ENCODE peak calls at places on chromosomes 16 and 17, in four cellular contexts. P, I, N and Z are unnamed samples.

GRCh38 chr17:63700528-63701441 is 860 bp upstream of the LIMD2 start:
- DNase-seq in P (peak), I (peak), N (peak), Z (no peak)

GRCh38 chr17:77231076-77231871 is 90.5 kb downstream of the SEC14L1 start:
- DNase-seq in P (no peak), I (no peak), N (no peak), Z (no peak)

GRCh38 chr17:75077072-75077489 is 10.7 kb upstream of the SLC16A5 start:
- DNase-seq in P (no peak), I (no peak), N (peak), Z (no peak)

GRCh38 chr16:22216191-22216831 is 10.2 kb downstream of the EEF2K start:
- DNase-seq in P (peak), I (peak), N (no peak), Z (no peak)

GRCh38 chr17:19660219-19660870 is 11.8 kb downstream of the ALDH3A2 start:
- DNase-seq in P (no peak), I (no peak), N (no peak), Z (no peak)

GRCh38 chr16:87033021-87033471 is 284.1 kb downstream of the C16orf95 start:
- DNase-seq in P (no peak), I (no peak), N (no peak), Z (no peak)

GRCh38 chr16:88376053-88376834 is 6.5 kb upstream of the ZNF469 start:
- DNase-seq in P (no peak), I (peak), N (peak), Z (no peak)

GRCh38 chr17:29617125-29617480 is 5.6 kb downstream of the CORO6 start:
- DNase-seq in P (peak), I (peak), N (peak), Z (peak)

GRCh38 chr16:1468456-1468855 is 6.4 kb downstream of the CLCN7 start:
- DNase-seq in P (no peak), I (no peak), N (no peak), Z (no peak)

GRCh38 chr17:2782030-2782429 is 14.2 kb upstream of the RAP1GAP2 start:
- DNase-seq in P (no peak), I (peak), N (no peak), Z (no peak)

GRCh38 chr17:71349908-71350600 is 770.8 kb upstream of the SOX9 start:
- DNase-seq in P (no peak), I (no peak), N (no peak), Z (no peak)

GRCh38 chr17:15882058-15882720 is 62.7 kb upstream of the ADORA2B start:
- DNase-seq in P (no peak), I (no peak), N (no peak), Z (no peak)

DNA sequence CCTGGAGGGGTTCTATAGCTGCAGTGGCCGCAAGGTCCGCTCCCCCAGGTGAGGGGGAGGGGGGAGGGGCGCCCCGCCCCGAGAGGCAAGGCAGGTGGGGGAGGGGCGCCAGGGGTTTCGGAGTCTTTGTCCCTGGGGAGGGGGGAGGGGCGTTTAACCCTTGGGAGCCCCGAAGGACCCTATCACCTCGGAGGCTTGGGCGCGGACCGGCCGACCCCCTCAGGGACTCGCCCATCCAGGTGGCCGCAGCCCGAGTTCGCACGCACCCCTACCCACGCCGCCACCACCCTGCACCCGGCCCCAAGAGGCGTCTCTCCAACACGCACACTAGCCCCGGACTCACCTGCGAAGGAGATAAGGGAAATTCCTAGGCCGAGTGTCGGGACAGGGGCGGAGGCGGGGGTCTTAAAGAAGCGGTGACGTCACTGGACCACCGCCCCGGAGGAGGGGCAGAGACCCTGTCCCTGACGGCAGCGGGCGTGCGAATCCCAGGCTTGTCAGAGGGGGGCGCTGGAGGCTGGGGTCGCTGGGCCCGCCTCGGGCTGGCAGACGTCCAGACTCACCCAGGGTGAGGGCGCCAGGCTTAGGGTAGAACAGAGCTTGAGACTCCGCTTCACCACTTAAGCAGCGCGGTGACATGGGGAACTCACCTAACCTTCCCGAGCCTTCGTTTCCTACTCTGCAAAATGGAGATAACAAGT is at the start of gene CLDN6:
- DNase-seq in P (peak), I (no peak), N (no peak), Z (no peak)
- H3K4me3 ChIP-seq in P (no peak), I (no peak), N (no peak), Z (no peak)

DNA sequence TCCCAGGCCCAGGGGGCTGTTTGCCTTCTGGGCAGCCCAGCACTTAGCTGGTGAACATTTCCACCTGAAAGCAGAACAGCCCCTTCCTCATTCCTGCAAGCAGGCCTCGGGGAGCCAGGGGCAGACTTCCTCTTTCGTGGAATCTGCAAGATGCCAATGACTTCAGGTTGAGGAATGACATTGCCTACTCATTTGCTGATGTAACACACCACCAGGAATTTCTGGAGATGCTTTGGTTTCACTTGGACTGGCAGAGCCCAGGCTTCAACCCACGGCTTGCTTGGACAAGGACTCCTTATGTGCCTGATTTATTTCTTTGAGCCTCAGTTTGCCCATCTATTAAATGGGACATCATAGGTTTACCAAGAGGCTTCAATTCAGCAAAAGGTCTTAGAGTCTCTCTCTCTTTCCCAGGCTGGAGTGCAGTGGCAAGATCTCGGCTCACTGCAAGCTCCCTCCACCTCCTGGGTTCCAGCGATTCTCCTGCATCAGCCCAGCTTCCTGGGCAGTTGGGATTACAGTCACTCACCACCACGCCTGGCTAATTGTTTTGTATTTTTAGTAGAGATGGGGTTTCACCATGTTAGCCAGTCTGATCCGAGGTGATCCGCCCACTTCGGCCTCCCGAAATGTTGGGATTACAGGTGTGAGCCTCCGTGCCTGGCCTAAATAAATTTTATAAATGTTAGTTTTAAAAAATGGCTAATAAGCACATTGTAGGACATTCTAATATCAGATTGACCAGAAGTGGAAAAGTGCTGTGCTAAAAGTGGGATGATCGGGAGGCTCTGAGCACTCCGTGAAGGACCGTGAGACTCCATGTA is 874 bp upstream of the NLRP1 start:
- DNase-seq in P (no peak), I (peak), N (no peak), Z (no peak)
- H3K4me3 ChIP-seq in P (peak), I (no peak), N (no peak), Z (no peak)

DNA sequence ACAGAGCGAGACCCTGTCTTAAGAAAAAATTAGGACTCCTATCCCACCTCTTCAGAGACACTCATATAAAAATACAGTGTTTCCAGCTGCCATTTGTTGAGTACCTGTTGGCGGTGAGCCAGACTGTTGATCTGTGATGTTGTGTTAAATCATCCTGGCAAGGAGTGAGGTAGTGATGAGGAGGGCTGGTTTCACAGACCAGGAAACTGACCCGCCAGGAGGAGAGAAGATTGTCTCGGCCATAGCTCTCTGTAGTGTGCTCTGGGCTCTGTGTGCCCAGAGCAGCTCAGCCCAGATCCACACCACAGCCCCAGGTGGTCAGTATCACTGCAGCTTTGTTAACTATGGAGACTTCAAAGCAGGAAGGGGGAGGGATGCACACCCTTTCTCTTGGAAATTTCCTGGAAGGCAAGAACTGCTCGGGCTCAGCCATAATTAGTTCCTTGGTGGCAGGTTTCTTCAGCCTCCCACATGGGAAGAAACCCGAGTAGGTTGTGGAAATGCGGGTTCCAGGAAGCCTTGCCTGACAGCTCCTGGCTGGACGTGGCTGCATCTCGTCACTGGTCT is 343.0 kb downstream of the SNX29 start:
- DNase-seq in P (no peak), I (no peak), N (no peak), Z (no peak)
- H3K4me3 ChIP-seq in P (peak), I (no peak), N (no peak), Z (no peak)

GRCh38 chr17:80264048-80264792 is 3.6 kb downstream of the RNF213 start:
- DNase-seq in P (peak), I (no peak), N (no peak), Z (no peak)
- H3K4me3 ChIP-seq in P (peak), I (no peak), N (peak), Z (peak)

GRCh38 chr16:73232555-73233422 is 184.9 kb upstream of the ZFHX3 start:
- DNase-seq in P (no peak), I (peak), N (no peak), Z (no peak)
- H3K4me3 ChIP-seq in P (no peak), I (peak), N (peak), Z (no peak)

GRCh38 chr17:48439875-48440505 is 10.0 kb upstream of the SKAP1 start:
- DNase-seq in P (peak), I (no peak), N (no peak), Z (no peak)

GRCh38 chr17:48441862-48442261 is 11.8 kb upstream of the SKAP1 start:
- DNase-seq in P (no peak), I (no peak), N (no peak), Z (no peak)

GRCh38 chr17:48441231-48441711 is 11.3 kb upstream of the SKAP1 start:
- DNase-seq in P (peak), I (no peak), N (no peak), Z (no peak)

GRCh38 chr17:48439473-48439872 is 9.5 kb upstream of the SKAP1 start:
- DNase-seq in P (peak), I (no peak), N (no peak), Z (no peak)

GRCh38 chr17:48440660-48441059 is 10.6 kb upstream of the SKAP1 start:
- DNase-seq in P (peak), I (no peak), N (no peak), Z (no peak)
- H3K4me3 ChIP-seq in P (peak), I (no peak), N (no peak), Z (no peak)